ENCODE peak calls at places on chromosome 11, in four cellular contexts. One of them, this sample, is unnamed.

GRCh38 chr11:46599340-46600067 is 5.7 kb upstream of the AMBRA1 start:
- DNase-seq in IMR-90: no peak
- DNase-seq in RWPE1: no peak
- DNase-seq in neural progenitor cell: no peak
- DNase-seq in this sample: no peak

GRCh38 chr11:67354314-67355022 is 1.1 kb upstream of the POLD4 start:
- DNase-seq in RWPE1: peak
- DNase-seq in IMR-90: peak
- DNase-seq in neural progenitor cell: peak
- DNase-seq in this sample: peak

GRCh38 chr11:79274636-79275315 is 166.1 kb downstream of the TENM4 start:
- DNase-seq in IMR-90: peak
- DNase-seq in RWPE1: no peak
- DNase-seq in neural progenitor cell: no peak
- DNase-seq in this sample: no peak

GRCh38 chr11:117000741-117001096 is 97.5 kb downstream of the SIK3 start:
- DNase-seq in RWPE1: no peak
- DNase-seq in neural progenitor cell: no peak
- DNase-seq in IMR-90: no peak
- DNase-seq in this sample: no peak

GRCh38 chr11:75103380-75104026 is 6.8 kb upstream of the OR2AT4 start:
- DNase-seq in RWPE1: peak
- DNase-seq in neural progenitor cell: no peak
- DNase-seq in IMR-90: peak
- DNase-seq in this sample: no peak

GRCh38 chr11:118939948-118940598 is 14.3 kb upstream of the BCL9L start:
- DNase-seq in neural progenitor cell: peak
- DNase-seq in RWPE1: no peak
- DNase-seq in IMR-90: no peak
- DNase-seq in this sample: peak

GRCh38 chr11:67576742-67577475 is 6.7 kb upstream of the GSTP1 start:
- DNase-seq in RWPE1: no peak
- DNase-seq in neural progenitor cell: no peak
- DNase-seq in IMR-90: no peak
- DNase-seq in this sample: peak

GRCh38 chr11:8354622-8355417 is 91.1 kb upstream of the LMO1 start:
- DNase-seq in RWPE1: no peak
- DNase-seq in neural progenitor cell: peak
- DNase-seq in IMR-90: no peak
- DNase-seq in this sample: peak

GRCh38 chr11:110173775-110174644 is 80.8 kb downstream of the ZC3H12C start:
- DNase-seq in RWPE1: peak
- DNase-seq in IMR-90: peak
- DNase-seq in neural progenitor cell: peak
- DNase-seq in this sample: peak

GRCh38 chr11:34667810-34668582 is 47.1 kb downstream of the EHF start:
- DNase-seq in neural progenitor cell: no peak
- DNase-seq in RWPE1: no peak
- DNase-seq in IMR-90: no peak
- DNase-seq in this sample: no peak

GRCh38 chr11:6666302-6667183 is 10.9 kb upstream of the DCHS1 start:
- DNase-seq in IMR-90: no peak
- DNase-seq in neural progenitor cell: no peak
- DNase-seq in RWPE1: no peak
- DNase-seq in this sample: no peak

GRCh38 chr11:69093106-69093505 is 44.4 kb downstream of the TPCN2 start:
- DNase-seq in neural progenitor cell: no peak
- DNase-seq in IMR-90: no peak
- DNase-seq in RWPE1: no peak
- DNase-seq in this sample: no peak

GRCh38 chr11:110909331-110909730 is 197.1 kb upstream of the ARHGAP20 start:
- DNase-seq in neural progenitor cell: no peak
- DNase-seq in IMR-90: no peak
- DNase-seq in RWPE1: peak
- DNase-seq in this sample: no peak

GRCh38 chr11:92122561-92122960 is 102.1 kb upstream of the FAT3 start:
- DNase-seq in RWPE1: no peak
- DNase-seq in neural progenitor cell: no peak
- DNase-seq in IMR-90: no peak
- DNase-seq in this sample: no peak

GRCh38 chr11:111107501-111107900 is 138.0 kb upstream of the POU2AF2 start:
- DNase-seq in RWPE1: no peak
- DNase-seq in neural progenitor cell: no peak
- DNase-seq in IMR-90: no peak
- DNase-seq in this sample: no peak

GRCh38 chr11:109845437-109845836 is 247.8 kb upstream of the ZC3H12C start:
- DNase-seq in RWPE1: no peak
- DNase-seq in IMR-90: no peak
- DNase-seq in neural progenitor cell: no peak
- DNase-seq in this sample: no peak

GRCh38 chr11:115623021-115623451 is 118.8 kb upstream of the CADM1 start:
- DNase-seq in RWPE1: peak
- DNase-seq in neural progenitor cell: peak
- DNase-seq in IMR-90: peak
- DNase-seq in this sample: no peak

This sample was measured in endodermal cell.